ENCODE peak calls at places on chromosomes 1 and 21, in six cellular contexts. One of them, this sample, is unnamed.

GRCh38 chr1:180927841-180928240 is 15.1 kb downstream of the KIAA1614 start:
- DNase-seq in heart left ventricle: no peak
- DNase-seq in endodermal cell: no peak
- DNase-seq in left lung: no peak
- DNase-seq in tibial nerve: no peak
- DNase-seq in tibial artery: no peak
- DNase-seq in this sample: no peak

GRCh38 chr1:206921772-206922265 is at the start of gene FCMR:
- DNase-seq in left lung: no peak
- DNase-seq in endodermal cell: no peak
- DNase-seq in tibial nerve: no peak
- DNase-seq in heart left ventricle: peak; percentile 29
- DNase-seq in tibial artery: no peak
- DNase-seq in this sample: no peak

GRCh38 chr1:231194843-231195516 is 33.1 kb downstream of the TRIM67 start:
- DNase-seq in tibial artery: no peak
- DNase-seq in left lung: no peak
- DNase-seq in endodermal cell: no peak
- DNase-seq in heart left ventricle: no peak
- DNase-seq in tibial nerve: no peak
- DNase-seq in this sample: no peak

GRCh38 chr1:109115685-109116084 is 1.8 kb downstream of the ELAPOR1 start:
- DNase-seq in left lung: no peak
- DNase-seq in endodermal cell: no peak
- DNase-seq in tibial nerve: no peak
- DNase-seq in tibial artery: no peak
- DNase-seq in heart left ventricle: no peak
- DNase-seq in this sample: no peak

GRCh38 chr1:214120951-214121350 is 133.2 kb downstream of the PROX1 start:
- DNase-seq in tibial nerve: no peak
- DNase-seq in left lung: no peak
- DNase-seq in endodermal cell: no peak
- DNase-seq in tibial artery: no peak
- DNase-seq in heart left ventricle: no peak
- DNase-seq in this sample: no peak

GRCh38 chr21:29248124-29248523 is 50.6 kb upstream of the BACH1 start:
- DNase-seq in heart left ventricle: no peak
- DNase-seq in tibial nerve: no peak
- DNase-seq in endodermal cell: no peak
- DNase-seq in left lung: no peak
- DNase-seq in tibial artery: no peak
- DNase-seq in this sample: no peak

GRCh38 chr1:208107817-208108608 is 136.2 kb downstream of the PLXNA2 start:
- DNase-seq in tibial artery: no peak
- DNase-seq in heart left ventricle: no peak
- DNase-seq in endodermal cell: peak; percentile 65
- DNase-seq in left lung: peak; percentile 53
- DNase-seq in tibial nerve: no peak
- DNase-seq in this sample: peak; percentile 86

GRCh38 chr1:32939655-32940371 is 24.8 kb downstream of the RNF19B start:
- DNase-seq in tibial artery: no peak
- DNase-seq in heart left ventricle: peak; percentile 64
- DNase-seq in left lung: peak; percentile 65
- DNase-seq in endodermal cell: no peak
- DNase-seq in tibial nerve: no peak
- DNase-seq in this sample: peak; percentile 81

GRCh38 chr1:173191011-173191410 is 16.1 kb downstream of the TNFSF4 start:
- DNase-seq in endodermal cell: no peak
- DNase-seq in tibial nerve: no peak
- DNase-seq in left lung: no peak
- DNase-seq in tibial artery: no peak
- DNase-seq in heart left ventricle: no peak
- DNase-seq in this sample: peak; percentile 48

GRCh38 chr1:43774359-43774758 is 67.0 kb downstream of the ST3GAL3 start:
- DNase-seq in tibial artery: no peak
- DNase-seq in tibial nerve: no peak
- DNase-seq in heart left ventricle: no peak
- DNase-seq in endodermal cell: no peak
- DNase-seq in left lung: no peak
- DNase-seq in this sample: no peak

GRCh38 chr1:32275424-32275823 is 16.5 kb upstream of the HDAC1 start:
- DNase-seq in heart left ventricle: no peak
- DNase-seq in left lung: no peak
- DNase-seq in tibial nerve: no peak
- DNase-seq in tibial artery: no peak
- DNase-seq in endodermal cell: peak; percentile 74
- DNase-seq in this sample: no peak

GRCh38 chr21:35189077-35189863 is 140.2 kb upstream of the RUNX1 start:
- DNase-seq in endodermal cell: no peak
- DNase-seq in left lung: no peak
- DNase-seq in heart left ventricle: no peak
- DNase-seq in tibial artery: no peak
- DNase-seq in tibial nerve: no peak
- DNase-seq in this sample: no peak

GRCh38 chr21:20779321-20779720 is 218.9 kb upstream of the NCAM2 start:
- DNase-seq in heart left ventricle: no peak
- DNase-seq in tibial nerve: no peak
- DNase-seq in left lung: no peak
- DNase-seq in endodermal cell: no peak
- DNase-seq in tibial artery: no peak
- DNase-seq in this sample: no peak

GRCh38 chr1:119635801-119636390 is 12.2 kb downstream of the ZNF697 start:
- DNase-seq in tibial nerve: no peak
- DNase-seq in endodermal cell: no peak
- DNase-seq in heart left ventricle: no peak
- DNase-seq in left lung: no peak
- DNase-seq in tibial artery: no peak
- DNase-seq in this sample: peak; percentile 70

GRCh38 chr1:75708910-75709309 is 15.6 kb upstream of the ACADM start:
- DNase-seq in tibial nerve: no peak
- DNase-seq in tibial artery: no peak
- DNase-seq in left lung: no peak
- DNase-seq in endodermal cell: no peak
- DNase-seq in heart left ventricle: no peak
- DNase-seq in this sample: no peak

GRCh38 chr21:45922648-45923047 is 58.9 kb upstream of the COL6A1 start:
- DNase-seq in tibial artery: no peak
- DNase-seq in tibial nerve: no peak
- DNase-seq in left lung: no peak
- DNase-seq in endodermal cell: no peak
- DNase-seq in heart left ventricle: no peak
- DNase-seq in this sample: no peak

GRCh38 chr1:87215592-87215991 is 113.1 kb upstream of the LMO4 start:
- DNase-seq in heart left ventricle: no peak
- DNase-seq in tibial nerve: no peak
- DNase-seq in left lung: no peak
- DNase-seq in tibial artery: no peak
- DNase-seq in endodermal cell: no peak
- DNase-seq in this sample: no peak

GRCh38 chr1:248751635-248752034 is 3.9 kb downstream of the LYPD8 start:
- DNase-seq in tibial nerve: no peak
- DNase-seq in endodermal cell: no peak
- DNase-seq in tibial artery: no peak
- DNase-seq in heart left ventricle: no peak
- DNase-seq in left lung: no peak
- DNase-seq in this sample: no peak
- H3K4me1 ChIP-seq in tibial nerve: no peaks in the 10 kb centered on the region
- H3K4me1 ChIP-seq in endodermal cell: no peaks in the 10 kb centered on the region
- H3K4me1 ChIP-seq in tibial artery: no peaks in the 10 kb centered on the region
- H3K4me1 ChIP-seq in heart left ventricle: no peaks in the 10 kb centered on the region
- H3K4me1 ChIP-seq in left lung: no peaks in the 10 kb centered on the region
- H3K4me1 ChIP-seq in this sample: no peaks in the 10 kb centered on the region

DNA sequence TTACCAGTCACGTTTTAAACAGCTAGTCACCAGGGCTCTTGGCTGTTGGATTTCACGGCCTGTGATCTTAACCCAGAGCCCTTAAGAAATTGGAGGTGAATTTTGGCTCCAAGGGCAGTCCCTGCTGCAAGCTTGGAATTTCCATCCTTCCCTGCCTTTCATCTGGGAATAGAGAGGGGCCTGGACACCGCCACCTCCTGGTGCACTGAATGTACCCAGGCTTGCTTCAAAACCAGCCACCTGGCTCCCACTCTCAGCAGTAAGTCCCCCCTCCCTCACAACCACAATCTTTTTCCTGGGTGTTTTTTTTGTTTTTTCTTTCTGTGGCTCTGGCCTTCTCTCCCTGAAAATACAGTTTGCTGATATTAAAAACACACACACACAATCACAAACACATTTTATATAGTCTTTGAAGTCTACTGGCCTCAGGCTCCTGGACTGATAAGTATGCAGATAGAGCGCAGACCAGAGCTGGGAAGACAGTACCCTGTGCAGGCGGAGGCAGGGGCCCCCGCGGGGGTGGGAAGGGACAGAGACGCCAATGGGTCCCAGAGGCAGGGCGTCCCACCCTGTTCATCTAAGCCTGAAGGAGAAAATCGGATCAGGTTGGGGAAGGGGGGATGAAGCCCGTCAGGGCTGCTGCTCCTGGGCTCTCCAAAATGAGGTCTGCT is 65.8 kb upstream of the IGSF21 start:
- DNase-seq in tibial nerve: no peak
- DNase-seq in endodermal cell: peak; percentile 77
- DNase-seq in heart left ventricle: no peak
- DNase-seq in left lung: no peak
- DNase-seq in tibial artery: no peak
- DNase-seq in this sample: no peak
- TF ChIP-seq CTCF in tibial nerve: no peak
- TF ChIP-seq CTCF in endodermal cell: peak; percentile 72
- TF ChIP-seq CTCF in heart left ventricle: no peak
- TF ChIP-seq CTCF in left lung: no peak
- TF ChIP-seq CTCF in tibial artery: no peak
- TF ChIP-seq CTCF in this sample: no peak

GRCh38 chr1:26739251-26739914 is 43.6 kb downstream of the ARID1A start:
- DNase-seq in left lung: no peak
- DNase-seq in heart left ventricle: no peak
- DNase-seq in tibial artery: no peak
- DNase-seq in tibial nerve: no peak
- DNase-seq in endodermal cell: no peak
- DNase-seq in this sample: no peak

GRCh38 chr1:26743426-26744059 is 44.2 kb upstream of the PIGV start:
- DNase-seq in left lung: no peak
- DNase-seq in tibial artery: no peak
- DNase-seq in endodermal cell: no peak
- DNase-seq in heart left ventricle: no peak
- DNase-seq in tibial nerve: no peak
- DNase-seq in this sample: no peak

GRCh38 chr1:26744075-26744958 is 43.4 kb upstream of the PIGV start:
- DNase-seq in endodermal cell: peak; percentile 81
- DNase-seq in tibial artery: peak; percentile 89
- DNase-seq in tibial nerve: no peak
- DNase-seq in left lung: peak; percentile 86
- DNase-seq in heart left ventricle: peak; percentile 87
- DNase-seq in this sample: peak; percentile 92

GRCh38 chr1:26740958-26741357 is 45.1 kb downstream of the ARID1A start:
- DNase-seq in heart left ventricle: no peak
- DNase-seq in left lung: no peak
- DNase-seq in tibial artery: no peak
- DNase-seq in tibial nerve: no peak
- DNase-seq in endodermal cell: no peak
- DNase-seq in this sample: no peak

DNA sequence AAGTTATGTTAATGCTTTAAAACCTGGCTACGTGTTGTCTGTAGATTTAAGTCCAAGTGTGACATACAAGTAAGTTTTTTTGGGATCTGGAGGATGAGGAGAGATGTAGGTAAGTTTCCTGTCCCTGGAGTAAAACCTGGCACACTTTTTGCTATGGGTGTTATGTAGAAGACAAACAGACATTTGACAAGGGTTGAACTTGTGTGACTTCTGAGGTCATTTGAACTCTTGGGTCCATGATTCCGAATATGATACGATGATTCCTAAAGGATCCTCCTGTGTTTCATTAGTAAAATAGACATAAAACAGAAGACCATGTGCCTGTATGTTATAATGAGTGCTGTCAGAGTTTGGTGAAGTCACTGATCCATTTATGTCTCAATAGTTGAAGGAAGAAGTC is 44.2 kb downstream of the ARID1A start:
- DNase-seq in tibial artery: no peak
- DNase-seq in tibial nerve: no peak
- DNase-seq in left lung: no peak
- DNase-seq in endodermal cell: no peak
- DNase-seq in heart left ventricle: no peak
- DNase-seq in this sample: no peak
- H3K4me1 ChIP-seq in tibial artery: peaks cover 8% of the 10 kb centered on the region
- H3K4me1 ChIP-seq in tibial nerve: peaks cover 37% of the 10 kb centered on the region
- H3K4me1 ChIP-seq in left lung: peaks cover 70% of the 10 kb centered on the region
- H3K4me1 ChIP-seq in endodermal cell: no peaks in the 10 kb centered on the region
- H3K4me1 ChIP-seq in heart left ventricle: peaks cover 54% of the 10 kb centered on the region
- H3K4me1 ChIP-seq in this sample: peaks cover 17% of the 10 kb centered on the region

GRCh38 chr1:40857737-40858136 is 4.4 kb downstream of the CITED4 start:
- DNase-seq in tibial artery: no peak
- DNase-seq in endodermal cell: peak; percentile 61
- DNase-seq in tibial nerve: no peak
- DNase-seq in heart left ventricle: no peak
- DNase-seq in left lung: no peak
- DNase-seq in this sample: no peak

GRCh38 chr1:40859017-40859416 is 3.1 kb downstream of the CITED4 start:
- DNase-seq in tibial nerve: no peak
- DNase-seq in endodermal cell: no peak
- DNase-seq in heart left ventricle: no peak
- DNase-seq in left lung: no peak
- DNase-seq in tibial artery: no peak
- DNase-seq in this sample: no peak

GRCh38 chr1:40860706-40861226 is 1.4 kb downstream of the CITED4 start:
- DNase-seq in left lung: no peak
- DNase-seq in tibial nerve: no peak
- DNase-seq in endodermal cell: no peak
- DNase-seq in tibial artery: no peak
- DNase-seq in heart left ventricle: no peak
- DNase-seq in this sample: no peak

GRCh38 chr1:40862008-40862863 is at the start of gene CITED4:
- DNase-seq in tibial artery: peak; percentile 96
- DNase-seq in tibial nerve: peak; percentile 93
- DNase-seq in left lung: peak; percentile 95
- DNase-seq in heart left ventricle: peak; percentile 95
- DNase-seq in endodermal cell: peak; percentile 99
- DNase-seq in this sample: peak; percentile 79

DNA sequence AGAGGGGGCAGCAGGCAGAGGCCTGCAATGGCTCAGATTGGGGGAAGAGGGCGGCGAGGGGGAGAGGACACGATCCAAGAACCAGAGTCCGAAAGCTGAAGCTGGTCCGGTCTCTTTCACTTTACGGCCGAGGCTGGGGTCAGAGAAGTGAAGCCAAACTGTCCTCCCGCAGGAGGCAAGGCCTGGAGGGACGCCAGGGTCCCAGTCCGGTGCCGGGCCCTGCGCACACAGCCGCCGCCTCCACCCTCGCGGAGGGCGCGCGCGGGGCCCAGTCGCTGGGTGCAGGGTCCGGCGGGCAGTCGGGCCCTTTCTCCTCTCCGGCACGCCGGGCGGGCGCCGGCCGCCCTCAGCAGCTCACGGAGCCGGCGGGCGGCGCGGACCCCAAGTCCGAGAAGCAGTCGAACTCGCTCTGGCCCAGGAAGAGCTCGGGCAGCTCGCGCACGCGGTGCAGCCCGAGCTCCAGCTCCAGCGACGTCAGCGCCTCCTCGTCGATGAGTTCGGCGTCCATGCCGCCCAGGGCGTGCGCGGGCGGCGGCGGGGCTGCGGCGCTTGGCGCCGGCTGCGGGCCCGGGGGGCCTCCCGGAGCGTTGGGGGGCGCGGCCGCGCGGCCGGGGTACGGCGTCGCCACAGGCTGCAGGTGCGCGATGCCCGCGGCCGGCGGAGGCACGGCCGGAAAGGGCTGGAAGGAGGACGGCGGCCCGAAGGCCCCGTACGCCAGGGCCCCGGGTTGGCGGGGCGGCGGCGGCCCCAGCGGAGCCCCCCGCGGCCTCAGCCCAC is 748 bp downstream of the CITED4 start:
- DNase-seq in tibial artery: peak; percentile 74
- DNase-seq in left lung: peak; percentile 54
- DNase-seq in endodermal cell: peak; percentile 81
- DNase-seq in tibial nerve: no peak
- DNase-seq in heart left ventricle: peak; percentile 48
- DNase-seq in this sample: no peak
- TF ChIP-seq CTCF in tibial artery: no peak
- TF ChIP-seq CTCF in left lung: no peak
- TF ChIP-seq CTCF in endodermal cell: no peak
- TF ChIP-seq CTCF in tibial nerve: no peak
- TF ChIP-seq CTCF in heart left ventricle: no peak
- TF ChIP-seq CTCF in this sample: no peak